ENCODE peak calls at places on chromosome 22, in ten cellular contexts. H is mucosa of descending colon, Y is ovary, J is A673, S is GM23338, C is tibial nerve, B is IMR-90, E is fibroblast of lung, F is endodermal cell, V is lower lobe of right lung. G is an unnamed sample.

GRCh38 chr22:21446128-21446826 is 20.9 kb upstream of the TMEM191C start:
- DNase-seq in H (no peak), Y (no peak), J (no peak), S (no peak), C (peak), B (no peak), E (no peak), F (peak), V (peak), G (peak)

GRCh38 chr22:35597692-35598395 is 19.3 kb downstream of the MB start:
- DNase-seq in H (no peak), Y (no peak), J (no peak), S (no peak), C (no peak), B (no peak), E (no peak), F (no peak), V (peak), G (no peak)

GRCh38 chr22:50422961-50423815 is 51.6 kb downstream of the SBF1 start:
- DNase-seq in H (no peak), Y (no peak), J (no peak), S (no peak), C (no peak), B (no peak), E (no peak), F (no peak), V (no peak), G (no peak)

GRCh38 chr22:19619144-19620009 is 94.9 kb upstream of the SEPTIN5 start:
- DNase-seq in H (no peak), Y (no peak), J (no peak), S (no peak), C (no peak), B (no peak), E (no peak), F (no peak), V (no peak), G (no peak)

GRCh38 chr22:20396639-20397038 is 2.7 kb downstream of the ZNF74 start:
- DNase-seq in H (no peak), Y (no peak), J (peak), S (no peak), C (no peak), B (peak), E (peak), F (no peak), V (no peak), G (no peak)

GRCh38 chr22:46908641-46909107 is 146.2 kb downstream of the TBC1D22A start:
- DNase-seq in H (no peak), Y (no peak), J (no peak), S (no peak), C (no peak), B (no peak), E (no peak), F (peak), V (no peak), G (no peak)

GRCh38 chr22:21587803-21588611 is 20.5 kb downstream of the UBE2L3 start:
- DNase-seq in H (no peak), Y (no peak), J (no peak), S (no peak), C (no peak), B (peak), E (peak), F (no peak), V (no peak), G (no peak)

GRCh38 chr22:24201681-24202590 is 20.6 kb downstream of the SUSD2 start:
- DNase-seq in H (no peak), Y (no peak), J (no peak), S (no peak), C (no peak), B (peak), E (no peak), F (no peak), V (no peak), G (no peak)

GRCh38 chr22:38412435-38413084 is 42.4 kb downstream of the KCNJ4 start:
- DNase-seq in H (peak), Y (peak), J (no peak), S (peak), C (no peak), B (no peak), E (no peak), F (peak), V (peak), G (no peak)

GRCh38 chr22:16958475-16958874 is 49.5 kb downstream of the GAB4 start:
- DNase-seq in H (no peak), Y (no peak), J (no peak), S (no peak), C (no peak), B (no peak), E (no peak), F (no peak), V (no peak), G (no peak)

GRCh38 chr22:48096411-48096810 is 1334.0 kb downstream of the TBC1D22A start:
- DNase-seq in H (no peak), Y (no peak), J (no peak), S (no peak), C (no peak), B (no peak), E (no peak), F (peak), V (no peak), G (no peak)

GRCh38 chr22:49647346-49648026 is 180.2 kb downstream of the BRD1 start:
- DNase-seq in H (no peak), Y (no peak), J (no peak), S (no peak), C (no peak), B (no peak), E (no peak), F (no peak), V (no peak), G (no peak)

GRCh38 chr22:24088796-24089195 is 77.7 kb downstream of the CABIN1 start:
- DNase-seq in H (no peak), Y (no peak), J (peak), S (peak), C (no peak), B (peak), E (peak), F (peak), V (no peak), G (no peak)

GRCh38 chr22:33409134-33409533 is 351.0 kb upstream of the SYN3 start:
- DNase-seq in H (no peak), Y (no peak), J (no peak), S (peak), C (no peak), B (no peak), E (no peak), F (no peak), V (no peak), G (no peak)

GRCh38 chr22:23119492-23120414 is 22.0 kb downstream of the RSPH14 start:
- DNase-seq in H (no peak), Y (no peak), J (no peak), S (no peak), C (no peak), B (no peak), E (no peak), F (no peak), V (no peak), G (no peak)

GRCh38 chr22:49453816-49454215 is 373.9 kb downstream of the BRD1 start:
- DNase-seq in H (no peak), Y (no peak), J (no peak), S (no peak), C (no peak), B (no peak), E (no peak), F (peak), V (no peak), G (no peak)

GRCh38 chr22:44311855-44312170 is 938 bp downstream of the SHISAL1 start:
- DNase-seq in H (no peak), Y (no peak), J (no peak), S (no peak), C (no peak), B (peak), E (peak), F (no peak), V (no peak), G (no peak)

GRCh38 chr22:50180727-50181521 is 4.8 kb upstream of the TRABD start:
- DNase-seq in H (no peak), Y (no peak), J (no peak), S (no peak), C (no peak), B (no peak), E (no peak), F (no peak), V (no peak), G (peak)

GRCh38 chr22:40273319-40273718 is 73.0 kb upstream of the ADSL start:
- DNase-seq in H (no peak), Y (no peak), J (no peak), S (no peak), C (no peak), B (no peak), E (no peak), F (no peak), V (no peak), G (no peak)

GRCh38 chr22:18066181-18066859 is 11.5 kb upstream of the PEX26 start:
- DNase-seq in H (no peak), Y (no peak), J (no peak), S (no peak), C (no peak), B (no peak), E (no peak), F (no peak), V (no peak), G (no peak)

GRCh38 chr22:50105529-50106100 is 15.8 kb downstream of the MOV10L1 start:
- DNase-seq in H (peak), Y (no peak), J (no peak), S (no peak), C (no peak), B (peak), E (peak), F (no peak), V (no peak), G (no peak)

GRCh38 chr22:42648368-42649260 is 578 bp downstream of the CYB5R3 start:
- DNase-seq in H (peak), Y (no peak), J (no peak), S (no peak), C (no peak), B (no peak), E (peak), F (no peak), V (peak), G (peak)

GRCh38 chr22:49999063-49999900 is 13.3 kb downstream of the IL17REL start:
- DNase-seq in H (no peak), Y (no peak), J (no peak), S (peak), C (no peak), B (no peak), E (no peak), F (peak), V (peak), G (no peak)

GRCh38 chr22:22403306-22403705 is 105.2 kb downstream of the ZNF280B start:
- DNase-seq in H (no peak), Y (no peak), J (no peak), S (no peak), C (no peak), B (no peak), E (no peak), F (peak), V (no peak), G (no peak)

GRCh38 chr22:17318817-17319216 is 50.4 kb upstream of the CECR2 start:
- DNase-seq in H (no peak), Y (no peak), J (no peak), S (no peak), C (no peak), B (no peak), E (no peak), F (no peak), V (no peak), G (no peak)

GRCh38 chr22:47043835-47044721 is 281.6 kb downstream of the TBC1D22A start:
- DNase-seq in H (peak), Y (no peak), J (peak), S (peak), C (no peak), B (peak), E (peak), F (peak), V (peak), G (peak)

GRCh38 chr22:23709107-23709506 is 18.3 kb downstream of the RGL4 start:
- DNase-seq in H (no peak), Y (no peak), J (no peak), S (no peak), C (no peak), B (peak), E (no peak), F (no peak), V (no peak), G (no peak)

GRCh38 chr22:22948651-22949611 is 61.3 kb downstream of the IGLL5 start:
- DNase-seq in H (no peak), Y (no peak), J (no peak), S (no peak), C (no peak), B (peak), E (peak), F (peak), V (no peak), G (no peak)

GRCh38 chr22:44351685-44352377 is 39.1 kb upstream of the SHISAL1 start:
- DNase-seq in H (peak), Y (peak), J (peak), S (peak), C (no peak), B (peak), E (peak), F (peak), V (no peak), G (no peak)

GRCh38 chr22:49392841-49393510 is 434.7 kb downstream of the BRD1 start:
- DNase-seq in H (no peak), Y (no peak), J (no peak), S (no peak), C (no peak), B (no peak), E (no peak), F (peak), V (no peak), G (no peak)

GRCh38 chr22:22896601-22897000 is 9.0 kb downstream of the IGLL5 start:
- DNase-seq in H (no peak), Y (no peak), J (no peak), S (no peak), C (no peak), B (no peak), E (no peak), F (no peak), V (no peak), G (peak)

GRCh38 chr22:33038131-33038772 is 19.9 kb downstream of the SYN3 start:
- DNase-seq in H (no peak), Y (no peak), J (peak), S (peak), C (no peak), B (no peak), E (no peak), F (peak), V (no peak), G (no peak)

GRCh38 chr22:42693055-42693762 is 27.5 kb downstream of the A4GALT start:
- DNase-seq in H (no peak), Y (no peak), J (no peak), S (no peak), C (no peak), B (no peak), E (no peak), F (no peak), V (no peak), G (no peak)

GRCh38 chr22:21734540-21735197 is 925 bp downstream of the YPEL1 start:
- DNase-seq in H (peak), Y (no peak), J (no peak), S (no peak), C (no peak), B (no peak), E (no peak), F (no peak), V (no peak), G (no peak)

GRCh38 chr22:17171016-17171312 is 11.9 kb upstream of the HDHD5 start:
- DNase-seq in H (no peak), Y (no peak), J (no peak), S (no peak), C (no peak), B (no peak), E (no peak), F (no peak), V (no peak), G (no peak)

GRCh38 chr22:50340157-50340879 is 2.8 kb upstream of the PPP6R2 start:
- DNase-seq in H (no peak), Y (no peak), J (no peak), S (peak), C (no peak), B (no peak), E (no peak), F (peak), V (no peak), G (no peak)

GRCh38 chr22:17851754-17852153 is 77.5 kb upstream of the BID start:
- DNase-seq in H (no peak), Y (no peak), J (no peak), S (no peak), C (no peak), B (no peak), E (no peak), F (no peak), V (no peak), G (no peak)

GRCh38 chr22:32801436-32802290 is at the start of gene TIMP3:
- DNase-seq in H (peak), Y (peak), J (peak), S (peak), C (peak), B (peak), E (peak), F (peak), V (peak), G (peak)

GRCh38 chr22:36914383-36914752 is 940 bp downstream of the CSF2RB start:
- DNase-seq in H (no peak), Y (no peak), J (no peak), S (no peak), C (no peak), B (no peak), E (no peak), F (no peak), V (no peak), G (no peak)
- H3K4me3 ChIP-seq in H (no peak), Y (no peak), J (no peak), S (no peak), C (peak), B (no peak), E (no peak), F (no peak), V (peak), G (no peak)

GRCh38 chr22:25764270-25765015 is 22.5 kb downstream of the MYO18B start:
- DNase-seq in H (no peak), Y (no peak), J (no peak), S (peak), C (no peak), B (no peak), E (no peak), F (peak), V (no peak), G (no peak)
- TF ChIP-seq CTCF in H (no peak), Y (no peak), J (peak), S (peak), C (no peak), B (no peak), E (peak), F (peak), V (no peak), G (peak)

DNA sequence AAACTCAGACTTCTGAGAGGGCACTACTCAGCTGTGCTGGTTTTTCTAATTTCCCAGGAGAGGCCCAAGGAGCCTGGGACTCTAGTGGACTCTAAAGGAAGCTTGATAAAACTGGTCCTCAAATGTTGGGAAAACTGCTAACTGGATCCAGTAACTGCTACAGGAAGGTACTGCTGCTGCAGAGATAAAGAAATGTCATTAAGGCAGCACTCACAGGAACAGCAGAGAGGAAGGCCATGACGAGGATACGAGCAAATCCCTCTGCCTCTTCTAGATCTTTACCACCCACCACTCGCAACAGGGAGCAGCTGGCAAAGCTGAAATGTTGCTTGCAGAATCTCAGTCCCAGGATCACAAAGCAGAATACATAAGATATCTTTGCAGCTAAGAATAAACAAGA is 23.5 kb downstream of the TTC28 start:
- DNase-seq in H (no peak), Y (no peak), J (no peak), S (no peak), C (no peak), B (no peak), E (no peak), F (no peak), V (no peak), G (no peak)
- H3K4me3 ChIP-seq in H (no peak), Y (no peak), J (no peak), S (no peak), C (no peak), B (no peak), E (no peak), F (no peak), V (no peak), G (no peak)

GRCh38 chr22:29260031-29260560 is 7.7 kb downstream of the RHBDD3 start:
- DNase-seq in H (no peak), Y (no peak), J (no peak), S (no peak), C (no peak), B (no peak), E (no peak), F (peak), V (no peak), G (no peak)

GRCh38 chr22:29260601-29261315 is 7.0 kb downstream of the RHBDD3 start:
- DNase-seq in H (no peak), Y (no peak), J (no peak), S (no peak), C (no peak), B (no peak), E (no peak), F (no peak), V (no peak), G (no peak)

GRCh38 chr22:29258407-29259252 is 9.2 kb downstream of the RHBDD3 start:
- DNase-seq in H (no peak), Y (no peak), J (no peak), S (no peak), C (no peak), B (no peak), E (no peak), F (no peak), V (no peak), G (no peak)

GRCh38 chr22:29257751-29258181 is 10.0 kb downstream of the RHBDD3 start:
- DNase-seq in H (no peak), Y (no peak), J (no peak), S (no peak), C (no peak), B (no peak), E (no peak), F (no peak), V (no peak), G (no peak)

GRCh38 chr22:29259253-29259899 is 8.4 kb downstream of the RHBDD3 start:
- DNase-seq in H (no peak), Y (no peak), J (no peak), S (peak), C (no peak), B (no peak), E (no peak), F (peak), V (no peak), G (no peak)
- TF ChIP-seq CTCF in H (no peak), Y (no peak), J (peak), S (peak), C (no peak), B (no peak), E (no peak), F (peak), V (no peak), G (no peak)

GRCh38 chr22:30356392-30357230 is at the start of the genes CCDC157 and SF3A1:
- DNase-seq in H (peak), Y (peak), J (peak), S (peak), C (peak), B (peak), E (peak), F (peak), V (peak), G (peak)
- H3K4me3 ChIP-seq in H (peak), Y (peak), J (peak), S (peak), C (peak), B (peak), E (peak), F (peak), V (peak), G (peak)

GRCh38 chr22:31752096-31752847 is 1.5 kb upstream of the DEPDC5 start:
- DNase-seq in H (no peak), Y (no peak), J (no peak), S (no peak), C (no peak), B (no peak), E (no peak), F (no peak), V (no peak), G (no peak)

GRCh38 chr22:31747441-31747840 is 2.5 kb downstream of the PRR14L start:
- DNase-seq in H (no peak), Y (no peak), J (no peak), S (no peak), C (no peak), B (no peak), E (no peak), F (peak), V (no peak), G (no peak)

GRCh38 chr22:31748490-31748889 is 1.4 kb downstream of the PRR14L start:
- DNase-seq in H (no peak), Y (no peak), J (no peak), S (peak), C (no peak), B (no peak), E (no peak), F (no peak), V (no peak), G (no peak)

GRCh38 chr22:31750365-31751284 is 693 bp upstream of the PRR14L start:
- DNase-seq in H (peak), Y (no peak), J (no peak), S (no peak), C (no peak), B (no peak), E (no peak), F (no peak), V (no peak), G (no peak)

DNA sequence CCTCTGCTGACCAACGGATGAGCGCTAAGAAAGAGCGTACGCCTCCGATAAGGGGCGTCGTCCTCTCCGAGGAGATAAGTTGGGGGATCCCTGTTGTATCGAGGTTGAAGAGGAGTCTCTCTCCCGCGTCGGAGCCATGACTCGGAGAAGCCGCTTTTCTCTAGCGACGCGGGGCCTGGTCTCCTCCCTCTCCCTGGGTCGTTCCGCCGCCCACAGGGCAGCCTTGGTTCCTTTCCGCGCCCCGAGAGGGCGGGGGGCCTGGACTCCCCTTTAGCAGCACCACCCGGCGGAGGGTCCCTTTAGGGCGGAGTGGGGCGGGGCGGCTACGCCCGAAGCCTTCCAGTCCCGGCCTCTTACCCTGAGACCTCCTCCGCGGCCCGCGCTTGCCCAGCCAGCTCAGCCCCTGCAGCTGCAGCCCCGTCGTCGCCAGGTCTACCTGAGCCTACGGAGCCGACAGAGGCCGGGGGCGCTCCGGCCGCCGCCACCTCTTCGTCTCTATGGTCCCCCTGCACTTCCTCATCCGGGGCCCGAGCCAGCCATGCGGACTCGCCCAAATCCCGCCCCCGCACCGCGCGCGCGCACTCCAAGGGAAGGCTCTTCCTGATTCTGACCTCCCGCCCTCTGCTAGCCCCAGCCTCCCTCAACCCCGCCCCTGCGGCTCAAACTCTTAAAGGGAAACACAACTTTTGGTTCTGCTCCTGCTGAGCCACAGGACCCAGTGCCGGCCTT is at the start of gene PRR14L:
- DNase-seq in H (peak), Y (peak), J (peak), S (peak), C (peak), B (peak), E (peak), F (peak), V (peak), G (peak)
- TF ChIP-seq CTCF in H (no peak), Y (no peak), J (no peak), S (peak), C (peak), B (peak), E (no peak), F (no peak), V (no peak), G (no peak)

GRCh38 chr22:29838599-29838956 is 504 bp upstream of the ASCC2 start:
- DNase-seq in H (no peak), Y (no peak), J (no peak), S (no peak), C (no peak), B (no peak), E (no peak), F (no peak), V (no peak), G (no peak)
- H3K4me3 ChIP-seq in H (peak), Y (peak), J (peak), S (peak), C (peak), B (peak), E (peak), F (peak), V (peak), G (peak)